ENCODE peak calls at places on chromosome 15, in five cellular contexts. Y is tibial artery, U is IMR-90, V is ascending aorta, F is ovary. M is an unnamed sample.

GRCh38 chr15:31266712-31267111 is 59.9 kb upstream of the KLF13 start:
- DNase-seq in Y (peak; percentile 19), U (no peak), V (no peak), F (peak; percentile 11), M (no peak)

GRCh38 chr15:62449638-62450037 is 284.6 kb upstream of the C2CD4B start:
- DNase-seq in Y (no peak), U (no peak), V (no peak), F (no peak), M (no peak)

GRCh38 chr15:101381671-101382212 is 86.7 kb upstream of the SNRPA1 start:
- DNase-seq in Y (no peak), U (no peak), V (no peak), F (no peak), M (no peak)

GRCh38 chr15:90644946-90645725 is 72.0 kb upstream of the BLM start:
- DNase-seq in Y (no peak), U (no peak), V (no peak), F (no peak), M (no peak)

GRCh38 chr15:70856177-70856883 is 2.4 kb upstream of the LARP6 start:
- DNase-seq in Y (no peak), U (peak; percentile 56), V (no peak), F (no peak), M (no peak)

GRCh38 chr15:39908186-39908585 is 11.9 kb downstream of the GPR176 start:
- DNase-seq in Y (no peak), U (peak; percentile 96), V (no peak), F (no peak), M (no peak)

GRCh38 chr15:74976159-74976558 is 19.2 kb upstream of the SCAMP5 start:
- DNase-seq in Y (no peak), U (no peak), V (no peak), F (no peak), M (no peak)

GRCh38 chr15:22966321-22967083 is 13.7 kb downstream of the CYFIP1 start:
- DNase-seq in Y (no peak), U (no peak), V (no peak), F (no peak), M (no peak)

GRCh38 chr15:95853350-95853749 is 477.1 kb upstream of the NR2F2 start:
- DNase-seq in Y (no peak), U (peak; percentile 61), V (no peak), F (no peak), M (no peak)

GRCh38 chr15:38308797-38309196 is 56.2 kb downstream of the SPRED1 start:
- DNase-seq in Y (no peak), U (no peak), V (no peak), F (no peak), M (no peak)

GRCh38 chr15:63985221-63986184 is 60.8 kb downstream of the DAPK2 start:
- DNase-seq in Y (peak; percentile 79), U (peak; percentile 12), V (peak; percentile 22), F (peak; percentile 51), M (no peak)

GRCh38 chr15:38562278-38562677 is 2.3 kb downstream of the RASGRP1 start:
- DNase-seq in Y (no peak), U (no peak), V (no peak), F (no peak), M (no peak)

GRCh38 chr15:90597477-90598052 is 67.8 kb downstream of the CRTC3 start:
- DNase-seq in Y (no peak), U (no peak), V (no peak), F (no peak), M (no peak)

GRCh38 chr15:51706347-51706746 is 25.0 kb downstream of the SCG3 start:
- DNase-seq in Y (no peak), U (no peak), V (no peak), F (no peak), M (no peak)

GRCh38 chr15:68614621-68615035 is 35.8 kb downstream of the CORO2B start:
- DNase-seq in Y (no peak), U (no peak), V (no peak), F (peak; percentile 59), M (no peak)

GRCh38 chr15:101439920-101440319 is 49.6 kb downstream of the PCSK6 start:
- DNase-seq in Y (no peak), U (peak; percentile 24), V (no peak), F (no peak), M (no peak)

GRCh38 chr15:36407647-36408046 is 171.8 kb upstream of the CDIN1 start:
- DNase-seq in Y (no peak), U (peak; percentile 63), V (no peak), F (no peak), M (no peak)

GRCh38 chr15:101019351-101019750 is 100.2 kb downstream of the LRRK1 start:
- DNase-seq in Y (no peak), U (no peak), V (no peak), F (no peak), M (peak; percentile 1)

GRCh38 chr15:62565620-62566019 is 400.5 kb upstream of the C2CD4B start:
- DNase-seq in Y (no peak), U (no peak), V (no peak), F (no peak), M (no peak)

GRCh38 chr15:89090791-89091666 is 2.8 kb downstream of the ABHD2 start:
- DNase-seq in Y (peak; percentile 88), U (peak; percentile 85), V (peak; percentile 78), F (peak; percentile 68), M (peak; percentile 60)
- TF ChIP-seq CTCF in Y (no peak), U (peak; percentile 17), V (no peak), F (no peak), M (no peak)

GRCh38 chr15:93026359-93026758 is 62.7 kb downstream of the RGMA start:
- DNase-seq in Y (no peak), U (no peak), V (no peak), F (peak; percentile 19), M (no peak)

GRCh38 chr15:93024293-93024692 is 64.7 kb downstream of the RGMA start:
- DNase-seq in Y (no peak), U (no peak), V (no peak), F (no peak), M (no peak)

GRCh38 chr15:93025625-93025982 is 63.4 kb downstream of the RGMA start:
- DNase-seq in Y (no peak), U (no peak), V (no peak), F (no peak), M (no peak)

GRCh38 chr15:93027413-93027812 is 61.6 kb downstream of the RGMA start:
- DNase-seq in Y (no peak), U (no peak), V (no peak), F (peak; percentile 16), M (no peak)

DNA sequence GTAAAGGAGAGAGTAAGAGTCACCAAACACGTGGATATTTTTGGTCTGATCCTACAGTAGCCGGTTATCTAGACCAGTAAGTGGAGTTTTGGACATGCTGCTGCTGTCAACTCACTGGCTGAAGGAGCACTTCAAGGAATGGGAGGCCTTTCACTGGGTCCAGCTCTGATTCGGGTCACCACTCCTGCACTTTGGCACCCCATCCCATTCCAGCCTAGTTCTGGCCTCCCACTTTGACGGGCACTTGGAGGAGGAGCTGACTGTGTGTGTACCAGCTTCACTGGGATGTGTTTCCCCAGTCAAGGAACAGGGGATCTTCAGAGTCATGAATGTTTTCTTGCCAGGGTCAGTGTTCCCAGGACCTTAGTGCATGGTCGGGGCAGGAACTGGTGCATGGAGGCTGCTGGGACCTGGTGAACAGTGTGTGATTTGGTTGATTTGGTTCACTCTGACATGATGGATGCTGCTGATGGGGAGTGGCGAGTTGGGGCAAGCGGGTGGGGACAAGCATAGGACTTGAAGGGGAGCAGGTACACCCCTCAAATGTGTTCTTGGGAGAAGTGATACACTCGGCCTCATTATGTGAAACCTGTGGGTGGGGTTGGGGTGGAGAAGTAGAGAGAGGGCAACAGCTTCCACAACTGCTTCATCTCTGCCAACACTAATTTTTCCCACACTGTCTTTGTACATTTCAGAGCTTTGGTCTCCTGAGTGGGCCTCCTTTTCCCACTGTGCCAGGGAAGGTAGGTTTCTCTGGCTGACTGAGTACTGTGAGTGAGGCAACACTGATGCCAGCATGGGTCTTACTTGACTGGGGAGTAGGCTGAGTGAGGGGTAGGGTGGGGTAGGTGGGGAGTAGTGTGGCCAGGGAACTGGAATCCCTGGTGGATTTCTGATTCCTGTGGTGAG is 64.0 kb downstream of the RGMA start:
- DNase-seq in Y (no peak), U (no peak), V (no peak), F (peak; percentile 15), M (no peak)
- H3K36me3 ChIP-seq in Y (peaks cover 64% of the 10 kb centered on the region), U (peaks cover 56% of the 10 kb centered on the region), V (peaks cover 38% of the 10 kb centered on the region), F (no peaks in the 10 kb centered on the region), M (peaks cover 66% of the 10 kb centered on the region)

GRCh38 chr15:59104912-59105732 is at the start of gene CCNB2:
- DNase-seq in Y (peak; percentile 83), U (peak; percentile 94), V (peak; percentile 51), F (peak; percentile 75), M (peak; percentile 70)

GRCh38 chr15:59111267-59111666 is 6.3 kb downstream of the CCNB2 start:
- DNase-seq in Y (no peak), U (no peak), V (no peak), F (no peak), M (no peak)

GRCh38 chr15:59104602-59104911 is 389 bp upstream of the CCNB2 start:
- DNase-seq in Y (no peak), U (no peak), V (no peak), F (no peak), M (no peak)

GRCh38 chr15:59105839-59106238 is 893 bp downstream of the CCNB2 start:
- DNase-seq in Y (no peak), U (no peak), V (no peak), F (no peak), M (no peak)
- TF ChIP-seq CTCF in Y (no peak), U (no peak), V (no peak), F (no peak), M (no peak)

DNA sequence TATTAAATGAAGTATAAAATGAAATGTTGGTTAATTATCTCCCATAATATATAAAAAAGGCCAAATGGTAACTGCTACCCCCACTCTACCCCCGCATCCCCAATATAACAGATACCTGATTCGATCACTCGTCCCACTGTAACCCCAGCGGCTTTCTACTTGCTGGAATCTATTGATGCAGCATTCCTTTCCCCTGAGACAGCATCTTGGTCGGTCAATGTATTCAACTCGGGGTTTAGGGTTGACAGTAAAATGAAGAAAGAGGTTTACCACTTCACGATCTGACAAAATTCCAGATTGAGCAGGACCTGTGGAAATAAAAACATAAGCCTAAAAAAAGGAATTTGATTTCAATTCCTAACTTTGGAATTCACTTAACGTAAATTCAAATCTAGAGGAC is 18.6 kb upstream of the C15orf40 start:
- DNase-seq in Y (no peak), U (peak; percentile 29), V (no peak), F (no peak), M (no peak)
- H3K36me3 ChIP-seq in Y (peaks cover 48% of the 10 kb centered on the region), U (peaks cover 23% of the 10 kb centered on the region), V (peaks cover 27% of the 10 kb centered on the region), F (no peaks in the 10 kb centered on the region), M (peaks cover 12% of the 10 kb centered on the region)

DNA sequence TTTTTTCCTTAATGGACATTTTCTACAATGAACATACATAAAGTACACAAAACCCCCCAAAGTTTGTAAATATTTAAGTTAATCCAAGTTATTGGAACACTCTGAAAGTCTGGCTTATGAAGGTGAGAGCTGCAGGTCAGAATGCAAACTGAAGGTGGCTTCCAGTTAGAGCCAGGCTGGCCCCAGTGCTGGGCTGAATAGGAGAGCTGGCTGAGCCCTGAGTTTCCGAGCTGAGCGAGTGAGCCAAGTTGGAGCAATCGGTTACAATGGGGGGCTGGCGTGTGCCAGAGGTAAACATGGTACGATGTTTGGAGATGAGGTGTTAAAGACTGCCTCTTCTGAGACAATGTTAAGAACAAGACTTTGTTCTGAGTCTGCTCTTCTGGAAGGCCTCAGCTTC is 230.8 kb upstream of the MCTP2 start:
- DNase-seq in Y (no peak), U (no peak), V (no peak), F (no peak), M (no peak)
- TF ChIP-seq CTCF in Y (no peak), U (no peak), V (no peak), F (no peak), M (no peak)

M was measured in CD8-positive, alpha-beta T cell.